ENCODE peak calls at places on chromosomes 5 and 9, in five cellular contexts. L, I, Q, U and O are unnamed samples.

GRCh38 chr5:158261669-158262367 is 402.9 kb upstream of the CLINT1 start:
- DNase-seq in U (no peak), I (no peak), L (no peak), Q (no peak), O (no peak)

GRCh38 chr5:152113401-152113800 is 188.8 kb upstream of the GLRA1 start:
- DNase-seq in L (peak), I (no peak), Q (no peak), U (peak), O (no peak)

GRCh38 chr9:96136992-96137665 is 164.8 kb downstream of the HSD17B3 start:
- DNase-seq in U (peak), Q (no peak), L (peak), I (no peak), O (peak)

GRCh38 chr5:157263586-157264090 is 2.3 kb upstream of the CYFIP2 start:
- DNase-seq in Q (no peak), L (no peak), U (no peak), I (no peak), O (no peak)

GRCh38 chr5:99088309-99088708 is 159.5 kb upstream of the CHD1 start:
- DNase-seq in I (no peak), U (no peak), Q (no peak), L (no peak), O (no peak)

GRCh38 chr5:80109549-80110478 is 74.7 kb downstream of the THBS4 start:
- DNase-seq in L (no peak), I (no peak), U (no peak), Q (no peak), O (peak)

GRCh38 chr5:134427540-134428041 is 15.9 kb upstream of the CDKN2AIPNL start:
- DNase-seq in U (no peak), I (no peak), Q (no peak), L (no peak), O (no peak)

GRCh38 chr5:9621379-9621903 is 8.7 kb downstream of the TAS2R1 start:
- DNase-seq in I (no peak), U (no peak), Q (no peak), L (no peak), O (no peak)

GRCh38 chr5:159811712-159812111 is 104.6 kb upstream of the ADRA1B start:
- DNase-seq in U (no peak), L (no peak), Q (no peak), I (no peak), O (no peak)

GRCh38 chr5:135225856-135226560 is 173.0 kb downstream of the MACROH2A1 start:
- DNase-seq in I (no peak), Q (peak), U (no peak), L (no peak), O (peak)

GRCh38 chr9:131838581-131839280 is 98.9 kb upstream of the RAPGEF1 start:
- DNase-seq in U (no peak), I (no peak), L (no peak), Q (no peak), O (no peak)

GRCh38 chr5:103918668-103919367 is 356.2 kb upstream of the NUDT12 start:
- DNase-seq in U (peak), I (no peak), L (no peak), Q (no peak), O (no peak)

GRCh38 chr9:98104445-98104881 is 14.6 kb downstream of the TRIM14 start:
- DNase-seq in U (no peak), L (peak), I (no peak), Q (no peak), O (no peak)

GRCh38 chr5:166722939-166723338 is 1568.5 kb upstream of the WWC1 start:
- DNase-seq in I (no peak), U (peak), Q (no peak), L (peak), O (no peak)

GRCh38 chr5:110909415-110909814 is 162.1 kb upstream of the TSLP start:
- DNase-seq in I (no peak), L (no peak), U (peak), Q (no peak), O (no peak)

GRCh38 chr9:98074119-98074990 is 17.8 kb downstream of the NANS start:
- DNase-seq in I (peak), L (peak), Q (peak), U (peak), O (peak)

GRCh38 chr5:23507278-23507685 is at the start of gene PRDM9:
- DNase-seq in L (peak), Q (peak), U (peak), I (peak), O (peak)

GRCh38 chr5:66666778-66667177 is 70.6 kb downstream of the MAST4 start:
- DNase-seq in U (peak), I (no peak), L (no peak), Q (peak), O (no peak)

GRCh38 chr9:131385296-131385695 is 8.6 kb upstream of the PRRC2B start:
- DNase-seq in I (no peak), Q (no peak), L (no peak), U (no peak), O (no peak)

GRCh38 chr9:20811872-20812271 is 127.8 kb downstream of the FOCAD start:
- DNase-seq in U (no peak), L (no peak), Q (no peak), I (no peak), O (no peak)

GRCh38 chr9:88090151-88090581 is 48.1 kb downstream of the SPATA31C2 start:
- DNase-seq in I (no peak), L (no peak), U (peak), Q (no peak), O (peak)